ENCODE peak calls at places on chromosome 11, in four cellular contexts. P is IMR-90, H is cardiac muscle cell, U is iPS DF 6.9. J is an unnamed sample.
A peak's percentile ranks its signal among the peaks of the same experiment; 100 is the strongest.

GRCh38 chr11:106723071-106723470 is 295.2 kb downstream of the GUCY1A2 start:
- DNase-seq in P (no peak), U (no peak), H (no peak), J (no peak)

GRCh38 chr11:30107899-30108298 is 91.1 kb upstream of the KCNA4 start:
- DNase-seq in U (no peak), P (peak; percentile 62), H (peak; percentile 85), J (no peak)

GRCh38 chr11:36033082-36033751 is 89.4 kb downstream of the LDLRAD3 start:
- DNase-seq in H (peak; percentile 34), P (peak; percentile 66), U (no peak), J (no peak)

GRCh38 chr11:44885065-44885777 is 65.5 kb downstream of the TP53I11 start:
- DNase-seq in U (no peak), H (no peak), P (no peak), J (no peak)

GRCh38 chr11:69915151-69915500 is 95.9 kb upstream of the FGF3 start:
- DNase-seq in P (peak; percentile 62), U (no peak), H (no peak), J (no peak)

GRCh38 chr11:61149624-61150615 is 11.3 kb downstream of the VPS37C start:
- DNase-seq in H (peak; percentile 49), P (peak; percentile 63), U (no peak), J (no peak)

GRCh38 chr11:75242722-75243600 is 2.4 kb downstream of the TPBGL start:
- DNase-seq in H (no peak), P (no peak), U (no peak), J (no peak)

GRCh38 chr11:110172666-110173065 is 79.5 kb downstream of the ZC3H12C start:
- DNase-seq in P (peak; percentile 22), U (no peak), H (no peak), J (no peak)

GRCh38 chr11:110091995-110092576 is 1.1 kb upstream of the ZC3H12C start:
- DNase-seq in H (no peak), P (no peak), U (no peak), J (no peak)

GRCh38 chr11:17476317-17477083 is at the start of gene ABCC8:
- DNase-seq in H (no peak), P (no peak), U (no peak), J (no peak)

GRCh38 chr11:70865356-70865755 is 387.0 kb downstream of the SHANK2 start:
- DNase-seq in U (no peak), H (no peak), P (no peak), J (no peak)

GRCh38 chr11:62791501-62792192 is at the start of gene TMEM223:
- DNase-seq in H (peak; percentile 84), P (peak; percentile 72), U (no peak), J (peak; percentile 79)

GRCh38 chr11:44028816-44029506 is 18.8 kb upstream of the ACCSL start:
- DNase-seq in U (no peak), H (no peak), P (no peak), J (no peak)

GRCh38 chr11:13126430-13126829 is 117.3 kb downstream of the RASSF10 start:
- DNase-seq in H (peak; percentile 91), P (peak; percentile 98), U (no peak), J (no peak)

GRCh38 chr11:114077482-114078305 is 18.2 kb downstream of the ZBTB16 start:
- DNase-seq in P (no peak), H (no peak), U (no peak), J (no peak)

GRCh38 chr11:129286813-129287212 is 88.8 kb upstream of the BARX2 start:
- DNase-seq in U (no peak), H (no peak), P (peak; percentile 5), J (no peak)

GRCh38 chr11:24588075-24588474 is 91.2 kb downstream of the LUZP2 start:
- DNase-seq in H (peak; percentile 17), U (no peak), P (peak; percentile 79), J (no peak)

GRCh38 chr11:121452609-121453150 is at the start of gene SORL1-AS1:
- DNase-seq in P (peak; percentile 5), H (no peak), U (no peak), J (no peak)

GRCh38 chr11:19433367-19433766 is 192.6 kb upstream of the E2F8 start:
- DNase-seq in P (no peak), H (no peak), U (no peak), J (no peak)
- H3K4me1 ChIP-seq in P (peaks cover 13% of the 10 kb centered on the region), H (no peaks in the 10 kb centered on the region), U (no peaks in the 10 kb centered on the region), J (no peaks in the 10 kb centered on the region)

GRCh38 chr11:73011126-73011817 is 130.8 kb downstream of the FCHSD2 start:
- DNase-seq in H (no peak), P (no peak), U (no peak), J (no peak)

GRCh38 chr11:73004088-73004487 is 138.0 kb downstream of the FCHSD2 start:
- DNase-seq in H (no peak), P (no peak), U (no peak), J (no peak)

GRCh38 chr11:73012121-73012863 is 129.8 kb downstream of the FCHSD2 start:
- DNase-seq in U (no peak), P (peak; percentile 59), H (peak; percentile 30), J (no peak)

GRCh38 chr11:73013021-73013420 is 129.1 kb downstream of the FCHSD2 start:
- DNase-seq in H (no peak), P (no peak), U (no peak), J (no peak)

GRCh38 chr11:73009972-73010371 is 132.1 kb downstream of the FCHSD2 start:
- DNase-seq in U (no peak), H (no peak), P (no peak), J (no peak)
- H3K27ac ChIP-seq in U (no peak overlapping the region), H (no peak overlapping the region), P (no peak overlapping the region), J (no peak overlapping the region)

GRCh38 chr11:117992620-117993019 is 6.4 kb downstream of the IL10RA start:
- DNase-seq in P (no peak), H (no peak), U (no peak), J (no peak)
- H3K4me1 ChIP-seq in P (no peaks in the 10 kb centered on the region), H (no peaks in the 10 kb centered on the region), U (no peaks in the 10 kb centered on the region), J (no peaks in the 10 kb centered on the region)

GRCh38 chr11:122727101-122727929 is 71.8 kb downstream of the UBASH3B start:
- DNase-seq in U (no peak), H (no peak), P (no peak), J (no peak)
- H3K27ac ChIP-seq in U (no peak overlapping the region), H (no peak overlapping the region), P (no peak overlapping the region), J (no peak overlapping the region)

DNA sequence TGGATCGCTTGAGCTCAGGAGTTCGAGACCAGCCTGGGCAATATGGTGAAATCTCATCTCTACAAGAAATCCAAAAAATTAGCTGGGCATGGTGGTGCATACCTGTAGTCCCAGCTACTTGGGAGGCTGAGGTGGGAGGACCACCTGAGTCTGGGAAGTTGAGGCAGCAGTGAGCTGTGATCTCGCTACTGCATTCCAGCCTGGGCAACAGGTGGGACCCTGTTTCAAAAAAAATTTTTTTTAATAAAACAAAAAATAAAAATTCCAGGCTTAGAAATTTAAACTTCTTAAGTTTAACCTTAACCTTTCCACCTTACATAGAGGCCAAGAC is 21.2 kb downstream of the CLMP start:
- DNase-seq in U (no peak), P (no peak), H (no peak), J (no peak)
- H3K4me1 ChIP-seq in U (peaks cover 3% of the 10 kb centered on the region), P (peaks cover 28% of the 10 kb centered on the region), H (no peaks in the 10 kb centered on the region), J (no peaks in the 10 kb centered on the region)

GRCh38 chr11:6321961-6322362 is 1.7 kb upstream of the CAVIN3 start:
- DNase-seq in U (no peak), P (peak; percentile 82), H (peak; percentile 60), J (no peak)

GRCh38 chr11:6321356-6321755 is 1.1 kb upstream of the CAVIN3 start:
- DNase-seq in P (no peak), H (no peak), U (no peak), J (no peak)

GRCh38 chr11:6319001-6319878 is 1.1 kb downstream of the CAVIN3 start:
- DNase-seq in U (no peak), P (peak; percentile 34), H (peak; percentile 63), J (peak; percentile 8)

GRCh38 chr11:6319879-6320410 is 356 bp downstream of the CAVIN3 start:
- DNase-seq in U (no peak), P (peak; percentile 91), H (peak; percentile 95), J (peak; percentile 89)

DNA sequence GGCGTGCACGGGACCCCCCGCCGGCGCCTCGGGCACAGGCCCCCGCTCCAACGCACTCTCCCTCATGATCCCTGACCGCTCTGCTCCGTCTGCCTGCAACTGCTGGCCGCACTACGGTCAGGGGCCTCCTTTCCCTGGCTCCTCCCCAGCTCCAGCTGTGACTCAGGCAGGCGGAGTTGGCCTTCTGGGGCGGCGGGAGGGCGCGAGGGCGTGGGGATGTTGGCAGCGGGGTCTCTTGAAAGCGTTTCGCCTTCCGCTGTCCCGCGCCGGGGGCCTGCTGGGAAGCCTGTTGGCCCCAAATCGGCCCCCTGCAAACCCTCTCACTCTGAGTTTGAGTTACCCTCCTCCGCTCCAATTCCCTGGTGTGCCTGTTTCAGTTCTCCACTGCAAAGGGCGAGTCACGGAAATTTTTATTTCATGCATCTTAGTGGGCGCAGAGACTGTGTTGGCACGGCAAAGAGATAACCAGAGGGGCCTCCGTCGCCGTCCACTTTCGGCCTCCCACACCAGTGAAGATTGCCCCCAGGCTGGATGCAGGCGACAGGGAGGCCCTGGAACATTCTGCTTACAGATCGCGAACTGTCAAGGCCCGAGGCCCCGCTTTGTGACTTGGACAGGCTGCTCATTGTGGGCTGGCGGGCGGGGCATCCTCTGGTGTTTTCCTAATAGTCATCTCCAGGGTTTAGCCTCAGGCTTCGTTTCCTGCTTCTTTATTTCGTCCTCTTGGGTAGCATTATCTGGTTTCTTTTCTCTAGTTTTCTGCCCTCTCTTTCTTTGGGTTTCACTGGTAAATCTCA is at the start of gene CAVIN3:
- DNase-seq in H (peak; percentile 89), P (peak; percentile 85), U (no peak), J (peak; percentile 84)
- H3K27ac ChIP-seq in H (peak within 1 kb of the TSS; percentile 99), P (peak within 1 kb of the TSS; percentile 99), U (no peak within 1 kb of the TSS), J (peak within 1 kb of the TSS; percentile 99)

GRCh38 chr11:46242462-46242960 is 35.0 kb upstream of the CREB3L1 start:
- DNase-seq in U (no peak), P (no peak), H (no peak), J (no peak)
- H3K4me1 ChIP-seq in U (peaks cover 4% of the 10 kb centered on the region), P (peaks cover 22% of the 10 kb centered on the region), H (peaks cover 13% of the 10 kb centered on the region), J (peaks cover 13% of the 10 kb centered on the region)